ENCODE peak calls at places on chromosomes 5 and 9, in eight cellular contexts. J is A549, P is SK-N-SH, K is transverse colon, N is stomach, Z is tibial nerve, V is H1, L is K562. A is an unnamed sample.
A peak's percentile ranks its signal among the peaks of the same experiment; 100 is the strongest.

GRCh38 chr5:80254767-80255424 is 952 bp downstream of the SERINC5 start:
- DNase-seq in J (no peak), P (peak; percentile 42), K (no peak), N (peak; percentile 49), Z (peak; percentile 19), V (no peak), L (no peak), A (peak; percentile 37)

GRCh38 chr9:116661037-116661954 is 25.8 kb upstream of the TRIM32 start:
- DNase-seq in J (peak; percentile 81), P (peak; percentile 53), K (no peak), N (peak; percentile 31), Z (no peak), V (no peak), L (peak; percentile 47), A (no peak)

GRCh38 chr9:109315889-109316640 is 4.8 kb downstream of the EPB41L4B start:
- DNase-seq in J (peak; percentile 91), P (no peak), K (peak; percentile 88), N (peak; percentile 96), Z (peak; percentile 66), V (no peak), L (no peak), A (peak; percentile 64)

GRCh38 chr5:54792611-54793404 is 192.6 kb downstream of the ESM1 start:
- DNase-seq in J (no peak), P (no peak), K (no peak), N (peak; percentile 58), Z (no peak), V (no peak), L (no peak), A (no peak)

GRCh38 chr5:123496892-123497291 is 15.1 kb upstream of the CSNK1G3 start:
- DNase-seq in J (no peak), P (no peak), K (no peak), N (no peak), Z (no peak), V (no peak), L (no peak), A (no peak)

GRCh38 chr9:81634915-81635516 is 54.3 kb downstream of the TLE1 start:
- DNase-seq in J (peak; percentile 35), P (no peak), K (no peak), N (no peak), Z (no peak), V (no peak), L (no peak), A (no peak)

GRCh38 chr9:131008909-131009618 is at the start of gene LAMC3:
- DNase-seq in J (peak; percentile 52), P (peak; percentile 84), K (no peak), N (no peak), Z (no peak), V (peak; percentile 80), L (peak; percentile 64), A (no peak)

GRCh38 chr5:159947708-159948358 is 31.6 kb downstream of the ADRA1B start:
- DNase-seq in J (peak; percentile 19), P (no peak), K (no peak), N (no peak), Z (no peak), V (no peak), L (no peak), A (no peak)

GRCh38 chr5:128579111-128579510 is 41.1 kb upstream of the FBN2 start:
- DNase-seq in J (peak; percentile 61), P (no peak), K (no peak), N (no peak), Z (no peak), V (no peak), L (no peak), A (no peak)

GRCh38 chr5:122473138-122473843 is 161.3 kb downstream of the SNCAIP start:
- DNase-seq in J (no peak), P (no peak), K (no peak), N (no peak), Z (no peak), V (no peak), L (no peak), A (no peak)

GRCh38 chr9:77180056-77180455 is 2.7 kb downstream of the VPS13A start:
- DNase-seq in J (no peak), P (no peak), K (no peak), N (no peak), Z (no peak), V (no peak), L (no peak), A (no peak)

GRCh38 chr5:53331463-53331862 is 149.0 kb upstream of the FST start:
- DNase-seq in J (peak; percentile 16), P (no peak), K (no peak), N (no peak), Z (no peak), V (no peak), L (no peak), A (no peak)

GRCh38 chr5:81181576-81182316 is 51.4 kb upstream of the CKMT2 start:
- DNase-seq in J (no peak), P (no peak), K (no peak), N (no peak), Z (no peak), V (no peak), L (no peak), A (no peak)

GRCh38 chr9:20271723-20272122 is 350.6 kb downstream of the MLLT3 start:
- DNase-seq in J (no peak), P (peak; percentile 10), K (no peak), N (no peak), Z (no peak), V (no peak), L (no peak), A (no peak)

GRCh38 chr5:146751054-146751453 is 127.5 kb downstream of the PPP2R2B start:
- DNase-seq in J (peak; percentile 7), P (no peak), K (no peak), N (no peak), Z (no peak), V (no peak), L (no peak), A (no peak)

GRCh38 chr5:31755299-31756053 is 116.5 kb downstream of the PDZD2 start:
- DNase-seq in J (no peak), P (peak; percentile 29), K (no peak), N (no peak), Z (no peak), V (no peak), L (no peak), A (no peak)

GRCh38 chr5:142669479-142669878 is 16.4 kb downstream of the FGF1 start:
- DNase-seq in J (no peak), P (no peak), K (no peak), N (no peak), Z (no peak), V (no peak), L (no peak), A (no peak)

GRCh38 chr5:168422431-168422830 is 63.8 kb upstream of the RARS1 start:
- DNase-seq in J (peak; percentile 41), P (no peak), K (no peak), N (no peak), Z (no peak), V (no peak), L (no peak), A (no peak)

GRCh38 chr9:107750741-107751521 is 261.4 kb upstream of the KLF4 start:
- DNase-seq in J (peak; percentile 85), P (no peak), K (peak; percentile 72), N (peak; percentile 81), Z (peak; percentile 94), V (no peak), L (no peak), A (peak; percentile 89)

GRCh38 chr5:35863159-35863558 is 6.5 kb downstream of the IL7R start:
- DNase-seq in J (no peak), P (no peak), K (no peak), N (no peak), Z (no peak), V (no peak), L (no peak), A (no peak)

GRCh38 chr5:127685662-127686061 is 17.5 kb upstream of the CCDC192 start:
- DNase-seq in J (no peak), P (no peak), K (no peak), N (no peak), Z (no peak), V (no peak), L (no peak), A (no peak)

GRCh38 chr5:149831492-149831891 is 101.4 kb downstream of the PPARGC1B start:
- DNase-seq in J (peak; percentile 17), P (no peak), K (no peak), N (no peak), Z (no peak), V (no peak), L (no peak), A (no peak)

GRCh38 chr5:59665086-59665831 is 228.3 kb downstream of the PDE4D start:
- DNase-seq in J (no peak), P (no peak), K (no peak), N (no peak), Z (no peak), V (no peak), L (no peak), A (no peak)

GRCh38 chr5:2166979-2167377 is 284.3 kb upstream of the IRX4 start:
- DNase-seq in J (no peak), P (no peak), K (no peak), N (no peak), Z (no peak), V (no peak), L (no peak), A (no peak)
- TF ChIP-seq EP300 in J (no peak), P (no peak), K (no peak), N (no peak), Z (no peak), V (no peak), L (no peak), A (no peak)

GRCh38 chr5:78221964-78222451 is 72.5 kb downstream of the AP3B1 start:
- DNase-seq in J (peak; percentile 7), P (no peak), K (peak; percentile 15), N (no peak), Z (no peak), V (no peak), L (no peak), A (no peak)
- TF ChIP-seq CTCF in J (no peak), P (no peak), K (no peak), N (no peak), Z (no peak), V (peak; percentile 34), L (peak; percentile 34), A (no peak)

DNA sequence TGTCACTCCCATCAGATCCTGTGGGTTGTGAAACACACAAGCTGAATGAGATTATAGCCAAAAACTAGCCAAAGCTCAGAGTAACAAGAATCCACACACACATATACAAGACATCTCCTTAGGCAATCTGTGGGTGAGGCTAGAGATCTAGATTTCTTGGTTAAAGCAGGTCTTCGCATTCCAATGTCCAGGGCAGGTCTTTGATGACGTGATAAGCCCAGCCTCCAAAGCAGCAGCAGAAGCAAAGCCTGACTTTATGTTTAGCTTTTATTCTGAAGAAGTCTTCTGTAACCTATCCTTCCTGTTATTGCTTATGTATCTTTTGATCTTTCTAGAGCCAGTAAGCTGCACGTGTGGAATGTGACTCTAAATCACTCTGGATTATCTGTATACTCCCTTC is 199.1 kb upstream of the SLC30A5 start:
- DNase-seq in J (no peak), P (no peak), K (no peak), N (no peak), Z (no peak), V (no peak), L (no peak), A (no peak)
- TF ChIP-seq EP300 in J (no peak), P (no peak), K (no peak), N (no peak), Z (no peak), V (no peak), L (no peak), A (no peak)

DNA sequence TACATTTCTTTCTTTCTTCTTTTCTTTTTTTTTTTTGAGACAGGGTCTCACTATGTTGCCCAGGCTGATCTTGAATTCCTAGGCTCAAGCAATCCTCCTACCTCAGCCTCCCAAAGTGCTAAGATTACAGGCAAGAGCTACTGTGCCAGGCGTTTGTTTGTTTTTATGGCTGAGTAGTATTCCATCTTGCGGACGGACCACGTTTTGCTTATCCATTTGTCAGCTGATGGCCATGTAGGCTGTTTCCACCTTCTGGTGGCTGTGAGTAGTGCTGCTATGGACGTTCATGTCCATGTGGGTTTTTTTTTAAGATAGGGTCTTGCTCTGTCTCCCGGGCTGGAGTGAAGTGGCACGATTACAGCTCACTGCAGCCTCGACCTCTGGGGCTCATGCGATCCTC is 2.5 kb downstream of the DOK3 start:
- DNase-seq in J (peak; percentile 66), P (no peak), K (no peak), N (no peak), Z (no peak), V (no peak), L (no peak), A (no peak)
- TF ChIP-seq CTCF in J (peak; percentile 16), P (peak; percentile 37), K (no peak), N (no peak), Z (no peak), V (no peak), L (peak; percentile 52), A (no peak)